ENCODE peak calls at places on chromosomes 4 and X, in seven cellular contexts. One of them, this sample, is unnamed.

GRCh38 chr4:126661194-126661593 is 971.6 kb upstream of the INTU start:
- DNase-seq in mammary epithelial cell: peak; percentile 8
- DNase-seq in GM20000: no peak
- DNase-seq in left lung: no peak
- DNase-seq in A549: no peak
- DNase-seq in MCF 10A: no peak
- DNase-seq in foreskin keratinocyte: no peak
- DNase-seq in this sample: no peak

GRCh38 chrX:1476682-1477081 is 24.0 kb upstream of the ASMTL start:
- DNase-seq in mammary epithelial cell: no peak
- DNase-seq in GM20000: no peak
- DNase-seq in left lung: no peak
- DNase-seq in A549: no peak
- DNase-seq in MCF 10A: no peak
- DNase-seq in foreskin keratinocyte: no peak
- DNase-seq in this sample: no peak

GRCh38 chr4:158090323-158090722 is 82.5 kb downstream of the GASK1B start:
- DNase-seq in mammary epithelial cell: no peak
- DNase-seq in GM20000: no peak
- DNase-seq in left lung: no peak
- DNase-seq in A549: no peak
- DNase-seq in MCF 10A: no peak
- DNase-seq in foreskin keratinocyte: no peak
- DNase-seq in this sample: no peak

GRCh38 chrX:33190016-33190415 is 21.3 kb downstream of the DMD start:
- DNase-seq in mammary epithelial cell: no peak
- DNase-seq in GM20000: no peak
- DNase-seq in left lung: no peak
- DNase-seq in A549: no peak
- DNase-seq in MCF 10A: no peak
- DNase-seq in foreskin keratinocyte: no peak
- DNase-seq in this sample: no peak

GRCh38 chr4:112978691-112979472 is 70.6 kb upstream of the ANK2 start:
- DNase-seq in mammary epithelial cell: peak; percentile 95
- DNase-seq in GM20000: no peak
- DNase-seq in left lung: peak; percentile 47
- DNase-seq in A549: no peak
- DNase-seq in MCF 10A: no peak
- DNase-seq in foreskin keratinocyte: peak; percentile 49
- DNase-seq in this sample: no peak

GRCh38 chr4:57550143-57550542 is 440.0 kb upstream of the IGFBP7 start:
- DNase-seq in mammary epithelial cell: no peak
- DNase-seq in GM20000: no peak
- DNase-seq in left lung: no peak
- DNase-seq in A549: no peak
- DNase-seq in MCF 10A: no peak
- DNase-seq in foreskin keratinocyte: no peak
- DNase-seq in this sample: no peak

GRCh38 chrX:131791608-131792355 is 231.3 kb upstream of the STK26 start:
- DNase-seq in mammary epithelial cell: no peak
- DNase-seq in GM20000: no peak
- DNase-seq in left lung: no peak
- DNase-seq in A549: no peak
- DNase-seq in MCF 10A: no peak
- DNase-seq in foreskin keratinocyte: no peak
- DNase-seq in this sample: no peak

GRCh38 chr4:6769138-6769983 is 13.2 kb upstream of the KIAA0232 start:
- DNase-seq in mammary epithelial cell: no peak
- DNase-seq in GM20000: no peak
- DNase-seq in left lung: no peak
- DNase-seq in A549: no peak
- DNase-seq in MCF 10A: no peak
- DNase-seq in foreskin keratinocyte: no peak
- DNase-seq in this sample: no peak

GRCh38 chr4:44725166-44725565 is 1.2 kb downstream of the GNPDA2 start:
- DNase-seq in mammary epithelial cell: peak; percentile 20
- DNase-seq in GM20000: no peak
- DNase-seq in left lung: no peak
- DNase-seq in A549: no peak
- DNase-seq in MCF 10A: no peak
- DNase-seq in foreskin keratinocyte: no peak
- DNase-seq in this sample: no peak

GRCh38 chr4:91497892-91498291 is 805.9 kb upstream of the GRID2 start:
- DNase-seq in mammary epithelial cell: no peak
- DNase-seq in GM20000: no peak
- DNase-seq in left lung: no peak
- DNase-seq in A549: no peak
- DNase-seq in MCF 10A: no peak
- DNase-seq in foreskin keratinocyte: no peak
- DNase-seq in this sample: no peak

GRCh38 chrX:131063613-131064012 is 5.5 kb downstream of the ARHGAP36 start:
- DNase-seq in mammary epithelial cell: no peak
- DNase-seq in GM20000: no peak
- DNase-seq in left lung: no peak
- DNase-seq in A549: no peak
- DNase-seq in MCF 10A: no peak
- DNase-seq in foreskin keratinocyte: no peak
- DNase-seq in this sample: no peak

GRCh38 chr4:868421-868820 is 42.5 kb upstream of the CPLX1 start:
- DNase-seq in mammary epithelial cell: no peak
- DNase-seq in GM20000: no peak
- DNase-seq in left lung: no peak
- DNase-seq in A549: no peak
- DNase-seq in MCF 10A: no peak
- DNase-seq in foreskin keratinocyte: no peak
- DNase-seq in this sample: no peak
- TF ChIP-seq CTCF in mammary epithelial cell: no peak
- TF ChIP-seq CTCF in GM20000: no peak
- TF ChIP-seq CTCF in left lung: no peak
- TF ChIP-seq CTCF in A549: no peak
- TF ChIP-seq CTCF in MCF 10A: no peak
- TF ChIP-seq CTCF in foreskin keratinocyte: no peak
- TF ChIP-seq CTCF in this sample: no peak

GRCh38 chrX:103464071-103464773 is 55.1 kb downstream of the RAB40A start:
- DNase-seq in mammary epithelial cell: peak; percentile 36
- DNase-seq in GM20000: peak; percentile 22
- DNase-seq in left lung: no peak
- DNase-seq in A549: peak; percentile 54
- DNase-seq in MCF 10A: peak; percentile 62
- DNase-seq in foreskin keratinocyte: no peak
- DNase-seq in this sample: peak; percentile 13
- TF ChIP-seq CTCF in mammary epithelial cell: peak; percentile 49
- TF ChIP-seq CTCF in GM20000: no peak
- TF ChIP-seq CTCF in left lung: peak; percentile 19
- TF ChIP-seq CTCF in A549: no peak
- TF ChIP-seq CTCF in MCF 10A: peak; percentile 18
- TF ChIP-seq CTCF in foreskin keratinocyte: peak; percentile 57
- TF ChIP-seq CTCF in this sample: no peak

GRCh38 chrX:41145920-41146608 is 60.8 kb downstream of the USP9X start:
- DNase-seq in mammary epithelial cell: peak; percentile 86
- DNase-seq in GM20000: no peak
- DNase-seq in left lung: no peak
- DNase-seq in A549: peak; percentile 32
- DNase-seq in MCF 10A: peak; percentile 93
- DNase-seq in foreskin keratinocyte: peak; percentile 41
- DNase-seq in this sample: no peak
- TF ChIP-seq CTCF in mammary epithelial cell: no peak
- TF ChIP-seq CTCF in GM20000: no peak
- TF ChIP-seq CTCF in left lung: no peak
- TF ChIP-seq CTCF in A549: no peak
- TF ChIP-seq CTCF in MCF 10A: no peak
- TF ChIP-seq CTCF in foreskin keratinocyte: no peak
- TF ChIP-seq CTCF in this sample: no peak

GRCh38 chr4:2046031-2046961 is 12.8 kb upstream of the NAT8L start:
- DNase-seq in mammary epithelial cell: no peak
- DNase-seq in GM20000: peak; percentile 30
- DNase-seq in left lung: peak; percentile 57
- DNase-seq in A549: no peak
- DNase-seq in MCF 10A: no peak
- DNase-seq in foreskin keratinocyte: no peak
- DNase-seq in this sample: no peak

GRCh38 chr4:2044119-2044485 is 15.0 kb upstream of the NAT8L start:
- DNase-seq in mammary epithelial cell: no peak
- DNase-seq in GM20000: no peak
- DNase-seq in left lung: peak; percentile 59
- DNase-seq in A549: no peak
- DNase-seq in MCF 10A: no peak
- DNase-seq in foreskin keratinocyte: no peak
- DNase-seq in this sample: no peak

GRCh38 chr4:2044542-2045517 is 14.3 kb upstream of the NAT8L start:
- DNase-seq in mammary epithelial cell: no peak
- DNase-seq in GM20000: no peak
- DNase-seq in left lung: peak; percentile 64
- DNase-seq in A549: no peak
- DNase-seq in MCF 10A: no peak
- DNase-seq in foreskin keratinocyte: no peak
- DNase-seq in this sample: no peak

GRCh38 chr4:2047031-2047660 is 12.0 kb upstream of the NAT8L start:
- DNase-seq in mammary epithelial cell: no peak
- DNase-seq in GM20000: no peak
- DNase-seq in left lung: peak; percentile 79
- DNase-seq in A549: no peak
- DNase-seq in MCF 10A: no peak
- DNase-seq in foreskin keratinocyte: no peak
- DNase-seq in this sample: no peak

GRCh38 chr4:2045518-2045951 is 13.6 kb upstream of the NAT8L start:
- DNase-seq in mammary epithelial cell: peak; percentile 26
- DNase-seq in GM20000: peak; percentile 21
- DNase-seq in left lung: peak; percentile 67
- DNase-seq in A549: no peak
- DNase-seq in MCF 10A: peak; percentile 56
- DNase-seq in foreskin keratinocyte: no peak
- DNase-seq in this sample: no peak
- TF ChIP-seq CTCF in mammary epithelial cell: no peak
- TF ChIP-seq CTCF in GM20000: no peak
- TF ChIP-seq CTCF in left lung: no peak
- TF ChIP-seq CTCF in A549: no peak
- TF ChIP-seq CTCF in MCF 10A: no peak
- TF ChIP-seq CTCF in foreskin keratinocyte: no peak
- TF ChIP-seq CTCF in this sample: no peak

GRCh38 chr4:120870279-120870673 is 52.2 kb downstream of the PRDM5 start:
- DNase-seq in mammary epithelial cell: no peak
- DNase-seq in GM20000: no peak
- DNase-seq in left lung: no peak
- DNase-seq in A549: no peak
- DNase-seq in MCF 10A: no peak
- DNase-seq in foreskin keratinocyte: no peak
- DNase-seq in this sample: peak; percentile 6
- TF ChIP-seq CTCF in mammary epithelial cell: no peak
- TF ChIP-seq CTCF in GM20000: no peak
- TF ChIP-seq CTCF in left lung: no peak
- TF ChIP-seq CTCF in A549: no peak
- TF ChIP-seq CTCF in MCF 10A: no peak
- TF ChIP-seq CTCF in foreskin keratinocyte: no peak
- TF ChIP-seq CTCF in this sample: no peak

GRCh38 chr4:119087121-119087520 is 48.5 kb upstream of the MYOZ2 start:
- DNase-seq in mammary epithelial cell: no peak
- DNase-seq in GM20000: no peak
- DNase-seq in left lung: no peak
- DNase-seq in A549: peak; percentile 31
- DNase-seq in MCF 10A: no peak
- DNase-seq in foreskin keratinocyte: no peak
- DNase-seq in this sample: no peak
- TF ChIP-seq CTCF in mammary epithelial cell: peak; percentile 30
- TF ChIP-seq CTCF in GM20000: no peak
- TF ChIP-seq CTCF in left lung: no peak
- TF ChIP-seq CTCF in A549: peak; percentile 41
- TF ChIP-seq CTCF in MCF 10A: no peak
- TF ChIP-seq CTCF in foreskin keratinocyte: peak; percentile 63
- TF ChIP-seq CTCF in this sample: no peak

GRCh38 chr4:148998719-148999118 is 556.5 kb upstream of the NR3C2 start:
- DNase-seq in mammary epithelial cell: peak; percentile 0
- DNase-seq in GM20000: no peak
- DNase-seq in left lung: no peak
- DNase-seq in A549: peak; percentile 4
- DNase-seq in MCF 10A: peak; percentile 33
- DNase-seq in foreskin keratinocyte: no peak
- DNase-seq in this sample: peak; percentile 9
- TF ChIP-seq CTCF in mammary epithelial cell: peak; percentile 30
- TF ChIP-seq CTCF in GM20000: no peak
- TF ChIP-seq CTCF in left lung: no peak
- TF ChIP-seq CTCF in A549: no peak
- TF ChIP-seq CTCF in MCF 10A: peak; percentile 19
- TF ChIP-seq CTCF in foreskin keratinocyte: peak; percentile 61
- TF ChIP-seq CTCF in this sample: no peak

GRCh38 chr4:189084671-189085070 is 856.0 kb upstream of the FRG1 start:
- DNase-seq in mammary epithelial cell: no peak
- DNase-seq in GM20000: no peak
- DNase-seq in left lung: no peak
- DNase-seq in A549: peak; percentile 5
- DNase-seq in MCF 10A: peak; percentile 44
- DNase-seq in foreskin keratinocyte: no peak
- DNase-seq in this sample: no peak
- TF ChIP-seq CTCF in mammary epithelial cell: no peak
- TF ChIP-seq CTCF in GM20000: no peak
- TF ChIP-seq CTCF in left lung: no peak
- TF ChIP-seq CTCF in A549: no peak
- TF ChIP-seq CTCF in MCF 10A: no peak
- TF ChIP-seq CTCF in foreskin keratinocyte: no peak
- TF ChIP-seq CTCF in this sample: no peak

This sample was measured in Calu3.